ENCODE peak calls at places on chromosomes 2 and 18, in four cellular contexts. One of them, this sample, is unnamed.

GRCh38 chr2:197908940-197909339 is 104.5 kb downstream of the PLCL1 start:
- DNase-seq in A549: no peak
- DNase-seq in body of pancreas: no peak
- DNase-seq in endothelial cell of umbilical vein: no peak
- DNase-seq in this sample: no peak

GRCh38 chr2:200670313-200670712 is 84.5 kb downstream of the AOX1 start:
- DNase-seq in A549: no peak
- DNase-seq in endothelial cell of umbilical vein: no peak
- DNase-seq in body of pancreas: no peak
- DNase-seq in this sample: no peak

GRCh38 chr2:120682654-120683053 is 53.0 kb upstream of the GLI2 start:
- DNase-seq in body of pancreas: no peak
- DNase-seq in endothelial cell of umbilical vein: no peak
- DNase-seq in A549: no peak
- DNase-seq in this sample: no peak

GRCh38 chr2:11955883-11956282 is 209.5 kb downstream of the LPIN1 start:
- DNase-seq in body of pancreas: no peak
- DNase-seq in endothelial cell of umbilical vein: no peak
- DNase-seq in A549: no peak
- DNase-seq in this sample: no peak

GRCh38 chr2:45889053-45889452 is 237.6 kb downstream of the PRKCE start:
- DNase-seq in A549: no peak
- DNase-seq in endothelial cell of umbilical vein: no peak
- DNase-seq in body of pancreas: peak
- DNase-seq in this sample: peak

GRCh38 chr2:2715036-2715818 is 384.2 kb upstream of the MYT1L start:
- DNase-seq in endothelial cell of umbilical vein: no peak
- DNase-seq in A549: no peak
- DNase-seq in body of pancreas: no peak
- DNase-seq in this sample: no peak

GRCh38 chr2:176158855-176159677 is 2.0 kb downstream of the HOXD3 start:
- DNase-seq in A549: no peak
- DNase-seq in body of pancreas: no peak
- DNase-seq in endothelial cell of umbilical vein: no peak
- DNase-seq in this sample: no peak

GRCh38 chr18:22739789-22740188 is 193.3 kb upstream of the RBBP8 start:
- DNase-seq in endothelial cell of umbilical vein: no peak
- DNase-seq in A549: no peak
- DNase-seq in body of pancreas: no peak
- DNase-seq in this sample: no peak

GRCh38 chr2:220850116-220850515 is 722.0 kb downstream of the EPHA4 start:
- DNase-seq in body of pancreas: no peak
- DNase-seq in A549: no peak
- DNase-seq in endothelial cell of umbilical vein: no peak
- DNase-seq in this sample: no peak

GRCh38 chr2:106876699-106877098 is 9.3 kb downstream of the ST6GAL2 start:
- DNase-seq in endothelial cell of umbilical vein: no peak
- DNase-seq in body of pancreas: no peak
- DNase-seq in A549: no peak
- DNase-seq in this sample: no peak

GRCh38 chr18:69717586-69717985 is 230.1 kb downstream of the CD226 start:
- DNase-seq in body of pancreas: no peak
- DNase-seq in endothelial cell of umbilical vein: no peak
- DNase-seq in A549: no peak
- DNase-seq in this sample: no peak

GRCh38 chr2:211729433-211729832 is 809.2 kb downstream of the ERBB4 start:
- DNase-seq in endothelial cell of umbilical vein: no peak
- DNase-seq in body of pancreas: no peak
- DNase-seq in A549: no peak
- DNase-seq in this sample: no peak

GRCh38 chr18:50706199-50706598 is 113.6 kb downstream of the MRO start:
- DNase-seq in A549: no peak
- DNase-seq in endothelial cell of umbilical vein: no peak
- DNase-seq in body of pancreas: no peak
- DNase-seq in this sample: no peak

GRCh38 chr2:85308951-85309555 is 18.7 kb downstream of the TGOLN2 start:
- DNase-seq in endothelial cell of umbilical vein: peak
- DNase-seq in A549: no peak
- DNase-seq in body of pancreas: no peak
- DNase-seq in this sample: peak

GRCh38 chr2:98188351-98189046 is 101.5 kb downstream of the VWA3B start:
- DNase-seq in A549: no peak
- DNase-seq in body of pancreas: no peak
- DNase-seq in endothelial cell of umbilical vein: no peak
- DNase-seq in this sample: no peak

GRCh38 chr2:42202299-42203008 is 33.3 kb downstream of the EML4 start:
- DNase-seq in A549: no peak
- DNase-seq in body of pancreas: no peak
- DNase-seq in endothelial cell of umbilical vein: no peak
- DNase-seq in this sample: no peak

GRCh38 chr18:58362027-58362575 is 266.8 kb downstream of the ALPK2 start:
- DNase-seq in endothelial cell of umbilical vein: peak
- DNase-seq in body of pancreas: no peak
- DNase-seq in A549: peak
- DNase-seq in this sample: no peak

GRCh38 chr2:138184428-138184827 is 220.2 kb downstream of the HNMT start:
- DNase-seq in A549: no peak
- DNase-seq in body of pancreas: no peak
- DNase-seq in endothelial cell of umbilical vein: no peak
- DNase-seq in this sample: no peak

GRCh38 chr2:101361519-101361918 is 25.8 kb downstream of the CREG2 start:
- DNase-seq in endothelial cell of umbilical vein: no peak
- DNase-seq in body of pancreas: no peak
- DNase-seq in A549: no peak
- DNase-seq in this sample: no peak

GRCh38 chr18:29172151-29173015 is 995.5 kb upstream of the CDH2 start:
- DNase-seq in A549: no peak
- DNase-seq in body of pancreas: no peak
- DNase-seq in endothelial cell of umbilical vein: no peak
- DNase-seq in this sample: no peak

GRCh38 chr2:120765911-120766757 is 30.5 kb downstream of the GLI2 start:
- DNase-seq in A549: no peak
- DNase-seq in endothelial cell of umbilical vein: peak
- DNase-seq in body of pancreas: peak
- DNase-seq in this sample: peak

GRCh38 chr2:30446602-30447148 is 371 bp upstream of the LCLAT1 start:
- DNase-seq in A549: no peak
- DNase-seq in body of pancreas: no peak
- DNase-seq in endothelial cell of umbilical vein: no peak
- DNase-seq in this sample: no peak

GRCh38 chr2:187360286-187360685 is 87.8 kb downstream of the CALCRL start:
- DNase-seq in A549: no peak
- DNase-seq in endothelial cell of umbilical vein: peak
- DNase-seq in body of pancreas: no peak
- DNase-seq in this sample: no peak

GRCh38 chr2:19358242-19359020 is at the start of gene OSR1:
- DNase-seq in body of pancreas: no peak
- DNase-seq in A549: peak
- DNase-seq in endothelial cell of umbilical vein: peak
- DNase-seq in this sample: peak

GRCh38 chr18:79884963-79885728 is 66.3 kb downstream of the SLC66A2 start:
- DNase-seq in body of pancreas: no peak
- DNase-seq in endothelial cell of umbilical vein: no peak
- DNase-seq in A549: no peak
- DNase-seq in this sample: peak

GRCh38 chr2:193751299-193751698 is 1556.6 kb upstream of the TMEFF2 start:
- DNase-seq in endothelial cell of umbilical vein: no peak
- DNase-seq in A549: no peak
- DNase-seq in body of pancreas: no peak
- DNase-seq in this sample: no peak

GRCh38 chr18:25467226-25468065 is 115.5 kb upstream of the ZNF521 start:
- DNase-seq in endothelial cell of umbilical vein: no peak
- DNase-seq in body of pancreas: no peak
- DNase-seq in A549: no peak
- DNase-seq in this sample: no peak

GRCh38 chr2:240991378-240992263 is 6.8 kb upstream of the SNED1 start:
- DNase-seq in A549: peak
- DNase-seq in endothelial cell of umbilical vein: peak
- DNase-seq in body of pancreas: peak
- DNase-seq in this sample: peak

GRCh38 chr2:134301099-134301970 is 47.5 kb downstream of the MGAT5 start:
- DNase-seq in A549: no peak
- DNase-seq in endothelial cell of umbilical vein: peak
- DNase-seq in body of pancreas: no peak
- DNase-seq in this sample: no peak

GRCh38 chr2:19048593-19049264 is 309.7 kb downstream of the OSR1 start:
- DNase-seq in A549: peak
- DNase-seq in body of pancreas: peak
- DNase-seq in endothelial cell of umbilical vein: no peak
- DNase-seq in this sample: no peak

GRCh38 chr2:37454851-37455762 is 110.7 kb downstream of the QPCT start:
- DNase-seq in body of pancreas: no peak
- DNase-seq in endothelial cell of umbilical vein: peak
- DNase-seq in A549: no peak
- DNase-seq in this sample: no peak

GRCh38 chr18:48613589-48613988 is 74.8 kb downstream of the CTIF start:
- DNase-seq in endothelial cell of umbilical vein: no peak
- DNase-seq in body of pancreas: no peak
- DNase-seq in A549: no peak
- DNase-seq in this sample: peak

GRCh38 chr2:182540236-182540635 is 113.4 kb upstream of the PDE1A start:
- DNase-seq in A549: no peak
- DNase-seq in endothelial cell of umbilical vein: no peak
- DNase-seq in body of pancreas: no peak
- DNase-seq in this sample: no peak

GRCh38 chr2:10620481-10620880 is 69.3 kb downstream of the NOL10 start:
- DNase-seq in A549: no peak
- DNase-seq in endothelial cell of umbilical vein: no peak
- DNase-seq in body of pancreas: no peak
- DNase-seq in this sample: no peak

GRCh38 chr2:44510246-44510645 is 148.5 kb downstream of the CAMKMT start:
- DNase-seq in endothelial cell of umbilical vein: no peak
- DNase-seq in body of pancreas: no peak
- DNase-seq in A549: no peak
- DNase-seq in this sample: no peak

GRCh38 chr2:107278672-107279071 is 392.7 kb upstream of the ST6GAL2 start:
- DNase-seq in body of pancreas: no peak
- DNase-seq in endothelial cell of umbilical vein: no peak
- DNase-seq in A549: no peak
- DNase-seq in this sample: no peak

GRCh38 chr2:37583867-37584266 is 87.6 kb downstream of the CDC42EP3 start:
- DNase-seq in body of pancreas: no peak
- DNase-seq in endothelial cell of umbilical vein: peak
- DNase-seq in A549: no peak
- DNase-seq in this sample: no peak

GRCh38 chr2:204514439-204514838 is 30.8 kb upstream of the PARD3B start:
- DNase-seq in A549: no peak
- DNase-seq in body of pancreas: no peak
- DNase-seq in endothelial cell of umbilical vein: no peak
- DNase-seq in this sample: no peak

DNA sequence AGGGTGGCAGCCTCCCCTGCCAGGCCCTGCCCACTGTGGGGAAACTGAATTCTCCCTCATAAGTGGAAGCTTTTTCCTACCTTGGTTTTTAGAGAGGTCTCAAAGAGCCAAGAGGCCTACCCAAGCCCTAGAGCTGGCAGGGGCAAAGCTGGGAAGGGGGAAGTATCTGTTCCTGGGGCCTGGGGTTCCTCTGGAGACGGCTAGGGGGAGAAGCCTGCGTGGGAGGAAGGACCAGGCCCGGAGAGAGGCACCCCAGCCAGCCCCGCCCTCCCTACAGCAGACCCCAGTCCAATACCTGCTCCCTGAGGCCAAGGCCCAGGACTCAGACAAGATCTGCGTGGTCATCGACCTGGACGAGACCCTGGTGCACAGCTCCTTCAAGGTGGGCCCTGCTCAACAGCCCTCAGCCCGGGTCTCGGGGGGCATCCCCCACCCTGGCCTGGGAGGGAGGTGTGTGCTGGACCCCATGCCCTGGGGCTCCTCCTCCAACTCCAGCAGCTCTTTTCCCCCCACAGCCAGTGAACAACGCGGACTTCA is 2.2 kb downstream of the CTDSP1 start:
- DNase-seq in body of pancreas: no peak
- DNase-seq in A549: no peak
- DNase-seq in endothelial cell of umbilical vein: no peak
- DNase-seq in this sample: no peak
- H3K27ac ChIP-seq in body of pancreas: peak
- H3K27ac ChIP-seq in A549: no peak
- H3K27ac ChIP-seq in endothelial cell of umbilical vein: no peak
- H3K27ac ChIP-seq in this sample: peak

DNA sequence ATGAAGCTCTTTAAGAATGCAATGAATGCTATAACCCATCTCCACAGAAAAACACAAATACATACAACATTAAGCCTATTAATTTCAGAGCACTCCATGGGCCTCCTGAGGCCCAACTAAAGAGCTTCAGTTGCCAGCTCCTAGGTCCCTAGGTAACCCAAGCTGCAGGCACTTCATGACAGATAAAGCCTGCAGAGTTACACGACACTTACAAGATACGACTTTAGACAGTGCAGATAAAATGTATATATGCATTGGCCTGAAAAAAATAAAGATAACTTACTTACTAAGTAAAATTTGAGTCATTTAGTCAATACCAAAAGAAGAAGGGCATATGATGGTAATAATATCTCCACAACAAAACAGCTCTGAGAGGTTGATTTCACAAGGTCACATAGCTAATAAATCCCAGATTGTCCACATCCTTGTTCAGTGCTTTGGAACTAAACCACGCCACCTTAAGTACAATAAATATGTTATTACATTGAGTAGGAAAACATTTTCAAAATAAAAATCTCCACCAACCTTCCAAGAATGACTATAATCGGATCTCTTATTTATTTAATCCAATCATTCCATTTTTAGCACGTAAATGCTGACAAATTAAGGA is 3.4 kb downstream of the MAP4K3 start:
- DNase-seq in A549: no peak
- DNase-seq in endothelial cell of umbilical vein: no peak
- DNase-seq in body of pancreas: no peak
- DNase-seq in this sample: no peak
- TF ChIP-seq POLR2A in A549: no peak
- TF ChIP-seq POLR2A in endothelial cell of umbilical vein: no peak
- TF ChIP-seq POLR2A in body of pancreas: no peak
- TF ChIP-seq POLR2A in this sample: no peak

GRCh38 chr2:165778187-165778556 is 15.9 kb downstream of the GALNT3 start:
- DNase-seq in body of pancreas: no peak
- DNase-seq in A549: no peak
- DNase-seq in endothelial cell of umbilical vein: no peak
- DNase-seq in this sample: no peak
- H3K27ac ChIP-seq in body of pancreas: no peak
- H3K27ac ChIP-seq in A549: no peak
- H3K27ac ChIP-seq in endothelial cell of umbilical vein: no peak
- H3K27ac ChIP-seq in this sample: no peak

GRCh38 chr2:54557211-54557600 is 101.1 kb downstream of the SPTBN1 start:
- DNase-seq in endothelial cell of umbilical vein: no peak
- DNase-seq in body of pancreas: no peak
- DNase-seq in A549: no peak
- DNase-seq in this sample: no peak

GRCh38 chr2:54556659-54557121 is 100.6 kb downstream of the SPTBN1 start:
- DNase-seq in endothelial cell of umbilical vein: no peak
- DNase-seq in A549: no peak
- DNase-seq in body of pancreas: no peak
- DNase-seq in this sample: no peak

GRCh38 chr2:54558188-54558975 is 102.3 kb downstream of the SPTBN1 start:
- DNase-seq in body of pancreas: peak
- DNase-seq in endothelial cell of umbilical vein: peak
- DNase-seq in A549: peak
- DNase-seq in this sample: peak

GRCh38 chr2:54558976-54559410 is 102.9 kb downstream of the SPTBN1 start:
- DNase-seq in body of pancreas: no peak
- DNase-seq in A549: peak
- DNase-seq in endothelial cell of umbilical vein: no peak
- DNase-seq in this sample: no peak

GRCh38 chr2:54557601-54558187 is 101.6 kb downstream of the SPTBN1 start:
- DNase-seq in A549: peak
- DNase-seq in endothelial cell of umbilical vein: peak
- DNase-seq in body of pancreas: peak
- DNase-seq in this sample: peak
- TF ChIP-seq POLR2A in A549: peak
- TF ChIP-seq POLR2A in endothelial cell of umbilical vein: no peak
- TF ChIP-seq POLR2A in body of pancreas: peak
- TF ChIP-seq POLR2A in this sample: peak